ENCODE peak calls at places on chromosomes 11 and 22, in six cellular contexts. M, Z, G, C, T and S are unnamed samples. For H3K4me1, the result is how much of the 10 kb centered on the place peaks cover.

GRCh38 chr11:17985517-17985916 is 27.3 kb downstream of the SERGEF start:
- DNase-seq in M (no peak), Z (no peak), G (no peak), C (peak), T (peak), S (no peak)

GRCh38 chr22:48942698-48943566 is 884.7 kb downstream of the BRD1 start:
- DNase-seq in M (no peak), Z (no peak), G (no peak), C (no peak), T (no peak), S (no peak)

GRCh38 chr11:128552783-128553661 is 34.3 kb downstream of the ETS1 start:
- DNase-seq in M (peak), Z (no peak), G (peak), C (peak), T (peak), S (no peak)

GRCh38 chr22:17587631-17588030 is 24.3 kb downstream of the SLC25A18 start:
- DNase-seq in M (no peak), Z (no peak), G (no peak), C (no peak), T (no peak), S (no peak)

GRCh38 chr11:17543574-17544180 is 539 bp downstream of the USH1C start:
- DNase-seq in M (no peak), Z (peak), G (no peak), C (no peak), T (no peak), S (no peak)

GRCh38 chr11:128627666-128628342 is 40.4 kb upstream of the ETS1 start:
- DNase-seq in M (no peak), Z (peak), G (no peak), C (no peak), T (no peak), S (no peak)

GRCh38 chr22:26564181-26564580 is 25.8 kb downstream of the TPST2 start:
- DNase-seq in M (no peak), Z (no peak), G (no peak), C (no peak), T (peak), S (no peak)

GRCh38 chr11:73326929-73327811 is 19.1 kb downstream of the ARHGEF17 start:
- DNase-seq in M (peak), Z (no peak), G (peak), C (no peak), T (no peak), S (no peak)

GRCh38 chr22:26066534-26066933 is 102.7 kb upstream of the SEZ6L start:
- DNase-seq in M (no peak), Z (peak), G (no peak), C (peak), T (no peak), S (no peak)

GRCh38 chr22:39183991-39184585 is 31.6 kb upstream of the CBX7 start:
- DNase-seq in M (peak), Z (peak), G (peak), C (no peak), T (peak), S (no peak)

GRCh38 chr22:31439805-31440204 is 40.4 kb downstream of the DRG1 start:
- DNase-seq in M (no peak), Z (no peak), G (no peak), C (no peak), T (no peak), S (no peak)

GRCh38 chr11:128422576-128423370 is 164.6 kb downstream of the ETS1 start:
- DNase-seq in M (no peak), Z (no peak), G (no peak), C (no peak), T (peak), S (no peak)

GRCh38 chr22:48711031-48711431 is 1116.6 kb downstream of the BRD1 start:
- DNase-seq in M (no peak), Z (no peak), G (no peak), C (no peak), T (no peak), S (no peak)

GRCh38 chr11:2562181-2562581 is 117.4 kb downstream of the KCNQ1 start:
- DNase-seq in M (no peak), Z (no peak), G (no peak), C (no peak), T (peak), S (no peak)

GRCh38 chr22:30240541-30241417 is 5.8 kb downstream of the LIF start:
- DNase-seq in M (no peak), Z (no peak), G (no peak), C (no peak), T (no peak), S (no peak)

GRCh38 chr11:85672111-85672875 is 7.4 kb upstream of the CREBZF start:
- DNase-seq in M (no peak), Z (peak), G (no peak), C (no peak), T (no peak), S (no peak)

GRCh38 chr11:47950396-47950795 is 30.0 kb upstream of the PTPRJ start:
- DNase-seq in M (no peak), Z (no peak), G (peak), C (no peak), T (peak), S (no peak)

GRCh38 chr11:128852327-128853023 is 14.6 kb downstream of the KCNJ1 start:
- DNase-seq in M (no peak), Z (no peak), G (no peak), C (no peak), T (peak), S (no peak)

GRCh38 chr22:29787371-29787980 is 20.3 kb downstream of the UQCR10 start:
- DNase-seq in M (no peak), Z (no peak), G (no peak), C (peak), T (peak), S (no peak)

GRCh38 chr11:46615756-46616155 is 1.3 kb downstream of the HARBI1 start:
- DNase-seq in M (no peak), Z (no peak), G (peak), C (no peak), T (no peak), S (no peak)

GRCh38 chr22:31977141-31977781 is 32.9 kb downstream of the YWHAH start:
- DNase-seq in M (peak), Z (peak), G (peak), C (peak), T (peak), S (peak)

GRCh38 chr22:36486619-36487384 is 5.4 kb upstream of the TXN2 start:
- DNase-seq in M (peak), Z (peak), G (peak), C (peak), T (peak), S (no peak)

GRCh38 chr11:88414385-88414861 is 76.9 kb upstream of the CTSC start:
- DNase-seq in M (peak), Z (no peak), G (peak), C (peak), T (peak), S (no peak)

GRCh38 chr11:12800032-12800671 is 125.9 kb downstream of the TEAD1 start:
- DNase-seq in M (peak), Z (peak), G (peak), C (peak), T (peak), S (no peak)

GRCh38 chr11:15649371-15650104 is 534.8 kb downstream of the INSC start:
- DNase-seq in M (no peak), Z (no peak), G (peak), C (peak), T (no peak), S (no peak)

GRCh38 chr11:9138612-9139579 is 47.5 kb upstream of the SCUBE2 start:
- DNase-seq in M (peak), Z (no peak), G (peak), C (peak), T (peak), S (peak)

GRCh38 chr11:12865871-12866595 is 143.1 kb upstream of the RASSF10 start:
- DNase-seq in M (no peak), Z (no peak), G (no peak), C (no peak), T (no peak), S (no peak)

GRCh38 chr22:41848468-41848867 is 15.6 kb downstream of the SREBF2 start:
- DNase-seq in M (peak), Z (peak), G (no peak), C (peak), T (peak), S (no peak)

GRCh38 chr22:23684051-23684450 is 6.8 kb upstream of the RGL4 start:
- DNase-seq in M (no peak), Z (no peak), G (no peak), C (no peak), T (no peak), S (peak)

GRCh38 chr22:35912668-35913067 is 116.0 kb downstream of the RBFOX2 start:
- DNase-seq in M (no peak), Z (no peak), G (no peak), C (no peak), T (no peak), S (no peak)

GRCh38 chr11:77073328-77074001 is 6.7 kb downstream of the CAPN5 start:
- DNase-seq in M (peak), Z (no peak), G (peak), C (peak), T (peak), S (peak)

GRCh38 chr11:133214646-133215045 is 317.7 kb downstream of the OPCML start:
- DNase-seq in M (no peak), Z (no peak), G (no peak), C (no peak), T (no peak), S (no peak)

GRCh38 chr11:68099474-68100405 is 21.4 kb downstream of the CHKA start:
- DNase-seq in M (peak), Z (peak), G (no peak), C (peak), T (peak), S (peak)

GRCh38 chr11:130677486-130678153 is 229.2 kb downstream of the ADAMTS15 start:
- DNase-seq in M (peak), Z (peak), G (peak), C (peak), T (peak), S (no peak)

GRCh38 chr11:66639066-66639813 is 737 bp downstream of the RBM4 start:
- DNase-seq in M (peak), Z (peak), G (peak), C (peak), T (peak), S (no peak)

GRCh38 chr11:66637557-66638176 is 836 bp upstream of the RBM4 start:
- DNase-seq in M (no peak), Z (peak), G (peak), C (no peak), T (no peak), S (no peak)

GRCh38 chr11:66638177-66639065 is at the start of gene RBM4:
- DNase-seq in M (peak), Z (peak), G (peak), C (peak), T (peak), S (peak)

GRCh38 chr11:66632952-66633351 is 5.6 kb upstream of the RBM4 start:
- DNase-seq in M (no peak), Z (no peak), G (no peak), C (no peak), T (no peak), S (no peak)

DNA sequence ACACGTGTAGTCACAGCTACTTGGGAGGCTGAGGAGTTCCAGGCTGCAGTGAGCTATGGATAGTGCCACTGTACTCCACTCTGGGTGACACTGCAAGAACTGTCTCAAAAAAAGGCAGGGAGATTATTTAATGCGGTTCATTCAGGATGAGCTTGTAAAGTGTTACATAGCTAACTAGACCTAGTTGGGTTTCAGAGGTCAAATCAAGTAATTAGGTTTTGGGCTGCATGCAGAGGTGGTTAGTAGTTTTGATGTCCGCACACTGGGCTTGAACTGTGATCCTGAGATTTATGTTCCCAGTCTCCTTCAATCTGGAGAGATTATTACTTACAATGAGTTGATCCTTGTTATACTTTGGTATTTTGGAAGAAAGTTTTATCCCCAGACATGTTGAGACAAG is 2.1 kb upstream of the RBM4 start:
- DNase-seq in M (no peak), Z (no peak), G (no peak), C (no peak), T (no peak), S (no peak)
- H3K4me1 ChIP-seq in M (under half), Z (under half), G (under half), C (under half), T (under half), S (under half)

GRCh38 chr11:118921121-118921928 is 4.4 kb downstream of the BCL9L start:
- DNase-seq in M (peak), Z (peak), G (peak), C (peak), T (peak), S (peak)

GRCh38 chr11:118922745-118923627 is 2.7 kb downstream of the BCL9L start:
- DNase-seq in M (no peak), Z (no peak), G (peak), C (peak), T (no peak), S (no peak)

GRCh38 chr11:118924591-118925585 is 838 bp downstream of the BCL9L start:
- DNase-seq in M (peak), Z (peak), G (peak), C (peak), T (peak), S (peak)

GRCh38 chr11:118923721-118924587 is 1.8 kb downstream of the BCL9L start:
- DNase-seq in M (no peak), Z (no peak), G (no peak), C (peak), T (no peak), S (no peak)

GRCh38 chr11:118921929-118922744 is 3.6 kb downstream of the BCL9L start:
- DNase-seq in M (peak), Z (peak), G (peak), C (peak), T (peak), S (peak)
- H3K4me1 ChIP-seq in M (under half), Z (half or more), G (half or more), C (half or more), T (half or more), S (under half)

DNA sequence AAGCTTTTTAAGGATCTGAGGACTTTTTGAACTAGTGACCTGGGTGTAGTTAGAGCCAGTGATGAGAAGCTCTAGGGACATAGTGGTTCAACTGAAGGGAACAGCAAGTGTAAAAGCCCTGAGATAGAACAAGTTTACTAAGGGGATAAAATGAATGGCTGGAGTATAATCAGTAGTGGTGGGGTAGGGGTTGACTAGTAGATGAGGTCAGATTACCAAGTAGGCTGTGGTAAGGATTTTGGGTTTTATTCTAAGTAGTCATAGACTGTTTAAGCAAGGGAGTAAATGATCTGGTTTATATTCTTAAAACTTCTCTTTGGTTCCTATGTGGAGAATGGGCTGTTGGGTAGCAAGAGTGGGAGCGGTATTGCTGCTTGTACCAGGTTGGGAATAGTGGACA is 15.3 kb downstream of the TRIM44 start:
- DNase-seq in M (no peak), Z (no peak), G (no peak), C (no peak), T (no peak), S (no peak)
- H3K4me1 ChIP-seq in M (under half), Z (under half), G (under half), C (under half), T (half or more), S (under half)

GRCh38 chr11:66967670-66968425 is 7.3 kb upstream of the C11orf86 start:
- DNase-seq in M (peak), Z (no peak), G (peak), C (no peak), T (peak), S (peak)

GRCh38 chr11:66969584-66970205 is 5.4 kb upstream of the C11orf86 start:
- DNase-seq in M (peak), Z (no peak), G (peak), C (no peak), T (no peak), S (no peak)

GRCh38 chr11:66971483-66971882 is 3.6 kb upstream of the C11orf86 start:
- DNase-seq in M (peak), Z (no peak), G (peak), C (no peak), T (no peak), S (no peak)

GRCh38 chr11:66970371-66970807 is 4.7 kb upstream of the C11orf86 start:
- DNase-seq in M (no peak), Z (no peak), G (no peak), C (no peak), T (no peak), S (no peak)

GRCh38 chr11:66970808-66971442 is 4.2 kb upstream of the C11orf86 start:
- DNase-seq in M (peak), Z (no peak), G (peak), C (peak), T (peak), S (peak)
- H3K4me1 ChIP-seq in M (under half), Z (under half), G (under half), C (under half), T (under half), S (under half)

GRCh38 chr11:61968758-61969390 is 1.4 kb upstream of the FTH1 start:
- DNase-seq in M (no peak), Z (no peak), G (no peak), C (no peak), T (no peak), S (peak)
- H3K4me1 ChIP-seq in M (under half), Z (under half), G (under half), C (half or more), T (half or more), S (under half)

GRCh38 chr11:75797116-75797515 is 17.9 kb upstream of the UVRAG start:
- DNase-seq in M (no peak), Z (no peak), G (no peak), C (no peak), T (no peak), S (no peak)

GRCh38 chr11:75793966-75794365 is 21.0 kb upstream of the UVRAG start:
- DNase-seq in M (no peak), Z (no peak), G (no peak), C (no peak), T (no peak), S (no peak)

GRCh38 chr11:75796091-75796435 is 18.9 kb upstream of the UVRAG start:
- DNase-seq in M (no peak), Z (no peak), G (no peak), C (no peak), T (no peak), S (no peak)

GRCh38 chr11:75792997-75793800 is 21.8 kb upstream of the UVRAG start:
- DNase-seq in M (no peak), Z (no peak), G (no peak), C (no peak), T (no peak), S (no peak)

DNA sequence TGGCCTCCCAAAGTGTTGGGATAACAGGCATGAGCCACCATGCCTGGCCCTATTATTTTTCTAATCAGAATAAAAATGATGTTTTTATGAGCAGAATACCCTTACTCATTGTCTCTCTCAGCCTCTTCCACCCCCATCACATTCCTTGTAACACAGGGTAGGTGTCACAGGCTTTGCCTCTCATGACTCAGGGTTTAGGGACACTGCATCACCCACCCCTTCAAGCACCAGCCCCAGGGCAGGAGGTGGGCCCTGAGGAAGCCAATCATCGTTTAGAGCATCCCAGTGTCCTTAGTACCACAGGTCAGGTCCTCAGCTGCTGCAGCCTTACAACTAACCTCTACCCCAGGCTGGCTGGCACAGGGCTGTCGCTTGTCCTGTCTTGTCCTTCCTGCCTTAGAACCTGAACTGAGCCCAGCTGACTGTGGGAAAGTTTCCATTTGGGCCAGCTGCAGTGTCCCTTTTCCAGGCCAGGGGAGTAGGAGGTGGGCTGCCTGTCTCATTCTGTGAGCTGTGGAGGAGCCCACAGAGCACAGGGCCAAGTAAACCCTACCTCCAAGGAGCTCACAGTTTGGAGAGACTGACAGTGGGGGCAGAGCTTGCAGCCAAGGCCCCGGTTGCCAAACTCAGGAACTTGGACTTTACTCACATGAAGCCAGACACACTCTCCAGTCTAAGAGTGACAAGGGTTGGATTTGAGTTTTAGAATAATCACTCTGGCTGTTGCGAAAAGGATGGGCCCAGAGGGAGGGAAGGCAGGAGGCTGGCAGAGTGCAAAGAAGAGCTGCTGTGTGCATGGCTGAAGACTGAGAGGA is 19.5 kb upstream of the UVRAG start:
- DNase-seq in M (no peak), Z (no peak), G (no peak), C (no peak), T (peak), S (no peak)
- H3K4me1 ChIP-seq in M (under half), Z (under half), G (under half), C (under half), T (under half), S (under half)